ENCODE peak calls at places on chromosomes 6 and 20, in six cellular contexts. One of them, this sample, is unnamed.

GRCh38 chr20:45998761-45999160 is 9.9 kb upstream of the MMP9 start:
- DNase-seq in thyroid gland: no peak
- DNase-seq in esophagus squamous epithelium: no peak
- DNase-seq in cardiac muscle cell: no peak
- DNase-seq in tibial nerve: no peak
- DNase-seq in choroid plexus epithelial cell: no peak
- DNase-seq in this sample: peak; percentile 88

GRCh38 chr6:158849899-158850806 is 31.0 kb upstream of the EZR start:
- DNase-seq in thyroid gland: peak; percentile 31
- DNase-seq in choroid plexus epithelial cell: peak; percentile 81
- DNase-seq in cardiac muscle cell: no peak
- DNase-seq in tibial nerve: no peak
- DNase-seq in esophagus squamous epithelium: no peak
- DNase-seq in this sample: peak; percentile 73

GRCh38 chr6:159089909-159090308 is 45.1 kb upstream of the TAGAP start:
- DNase-seq in thyroid gland: no peak
- DNase-seq in esophagus squamous epithelium: no peak
- DNase-seq in choroid plexus epithelial cell: no peak
- DNase-seq in tibial nerve: no peak
- DNase-seq in cardiac muscle cell: no peak
- DNase-seq in this sample: no peak

GRCh38 chr6:148776321-148776966 is 29.6 kb downstream of the UST start:
- DNase-seq in esophagus squamous epithelium: no peak
- DNase-seq in thyroid gland: no peak
- DNase-seq in tibial nerve: no peak
- DNase-seq in cardiac muscle cell: no peak
- DNase-seq in choroid plexus epithelial cell: peak; percentile 66
- DNase-seq in this sample: peak; percentile 85

GRCh38 chr6:132715204-132715603 is 1.3 kb upstream of the VNN1 start:
- DNase-seq in tibial nerve: no peak
- DNase-seq in thyroid gland: peak; percentile 1
- DNase-seq in esophagus squamous epithelium: no peak
- DNase-seq in choroid plexus epithelial cell: peak; percentile 83
- DNase-seq in cardiac muscle cell: peak; percentile 27
- DNase-seq in this sample: no peak

GRCh38 chr6:151075943-151076555 is 163.7 kb upstream of the AKAP12 start:
- DNase-seq in thyroid gland: no peak
- DNase-seq in tibial nerve: no peak
- DNase-seq in choroid plexus epithelial cell: no peak
- DNase-seq in cardiac muscle cell: no peak
- DNase-seq in esophagus squamous epithelium: no peak
- DNase-seq in this sample: no peak

GRCh38 chr6:146950351-146950835 is 253.8 kb upstream of the STXBP5 start:
- DNase-seq in cardiac muscle cell: no peak
- DNase-seq in thyroid gland: no peak
- DNase-seq in choroid plexus epithelial cell: peak; percentile 29
- DNase-seq in tibial nerve: no peak
- DNase-seq in esophagus squamous epithelium: no peak
- DNase-seq in this sample: peak; percentile 51

GRCh38 chr6:34964564-34964963 is 75.5 kb downstream of the ANKS1A start:
- DNase-seq in cardiac muscle cell: no peak
- DNase-seq in tibial nerve: no peak
- DNase-seq in thyroid gland: no peak
- DNase-seq in choroid plexus epithelial cell: no peak
- DNase-seq in esophagus squamous epithelium: no peak
- DNase-seq in this sample: no peak

GRCh38 chr20:11585752-11586352 is 331.8 kb upstream of the BTBD3 start:
- DNase-seq in thyroid gland: peak; percentile 4
- DNase-seq in esophagus squamous epithelium: no peak
- DNase-seq in tibial nerve: no peak
- DNase-seq in cardiac muscle cell: peak; percentile 29
- DNase-seq in choroid plexus epithelial cell: peak; percentile 64
- DNase-seq in this sample: peak; percentile 22

GRCh38 chr6:148925701-148926100 is 178.9 kb downstream of the UST start:
- DNase-seq in tibial nerve: no peak
- DNase-seq in thyroid gland: no peak
- DNase-seq in choroid plexus epithelial cell: peak; percentile 67
- DNase-seq in cardiac muscle cell: no peak
- DNase-seq in esophagus squamous epithelium: no peak
- DNase-seq in this sample: no peak

GRCh38 chr6:147106759-147107401 is 97.3 kb upstream of the STXBP5 start:
- DNase-seq in tibial nerve: no peak
- DNase-seq in choroid plexus epithelial cell: peak; percentile 82
- DNase-seq in esophagus squamous epithelium: no peak
- DNase-seq in cardiac muscle cell: no peak
- DNase-seq in thyroid gland: no peak
- DNase-seq in this sample: peak; percentile 80

GRCh38 chr6:109790131-109790530 is 99.0 kb downstream of the FIG4 start:
- DNase-seq in esophagus squamous epithelium: no peak
- DNase-seq in cardiac muscle cell: no peak
- DNase-seq in thyroid gland: no peak
- DNase-seq in choroid plexus epithelial cell: peak; percentile 62
- DNase-seq in tibial nerve: no peak
- DNase-seq in this sample: no peak

GRCh38 chr20:32168184-32168910 is 39.2 kb downstream of the PLAGL2 start:
- DNase-seq in cardiac muscle cell: peak; percentile 75
- DNase-seq in choroid plexus epithelial cell: peak; percentile 77
- DNase-seq in tibial nerve: no peak
- DNase-seq in esophagus squamous epithelium: no peak
- DNase-seq in thyroid gland: peak; percentile 8
- DNase-seq in this sample: no peak

GRCh38 chr6:87742106-87742505 is 40.1 kb upstream of the AKIRIN2 start:
- DNase-seq in thyroid gland: no peak
- DNase-seq in esophagus squamous epithelium: no peak
- DNase-seq in tibial nerve: no peak
- DNase-seq in choroid plexus epithelial cell: no peak
- DNase-seq in cardiac muscle cell: no peak
- DNase-seq in this sample: peak; percentile 22

GRCh38 chr6:41289815-41290214 is 3.3 kb upstream of the TREM1 start:
- DNase-seq in choroid plexus epithelial cell: no peak
- DNase-seq in tibial nerve: no peak
- DNase-seq in cardiac muscle cell: peak; percentile 22
- DNase-seq in esophagus squamous epithelium: no peak
- DNase-seq in thyroid gland: no peak
- DNase-seq in this sample: no peak

GRCh38 chr6:24867104-24867703 is 68.5 kb upstream of the ARMH2 start:
- DNase-seq in tibial nerve: no peak
- DNase-seq in choroid plexus epithelial cell: no peak
- DNase-seq in cardiac muscle cell: no peak
- DNase-seq in esophagus squamous epithelium: no peak
- DNase-seq in thyroid gland: no peak
- DNase-seq in this sample: no peak

GRCh38 chr6:25218346-25218745 is 60.8 kb upstream of the CARMIL1 start:
- DNase-seq in choroid plexus epithelial cell: no peak
- DNase-seq in thyroid gland: no peak
- DNase-seq in cardiac muscle cell: no peak
- DNase-seq in esophagus squamous epithelium: no peak
- DNase-seq in tibial nerve: no peak
- DNase-seq in this sample: no peak

GRCh38 chr6:138007014-138007472 is 100.2 kb downstream of the PERP start:
- DNase-seq in thyroid gland: peak; percentile 56
- DNase-seq in choroid plexus epithelial cell: peak; percentile 42
- DNase-seq in cardiac muscle cell: peak; percentile 30
- DNase-seq in esophagus squamous epithelium: no peak
- DNase-seq in tibial nerve: no peak
- DNase-seq in this sample: peak; percentile 62

GRCh38 chr20:45032781-45033180 is 66.5 kb downstream of the STK4 start:
- DNase-seq in thyroid gland: no peak
- DNase-seq in esophagus squamous epithelium: no peak
- DNase-seq in tibial nerve: no peak
- DNase-seq in choroid plexus epithelial cell: no peak
- DNase-seq in cardiac muscle cell: no peak
- DNase-seq in this sample: no peak

GRCh38 chr6:82362868-82363267 is 749 bp upstream of the TPBG start:
- DNase-seq in esophagus squamous epithelium: no peak
- DNase-seq in cardiac muscle cell: no peak
- DNase-seq in choroid plexus epithelial cell: peak; percentile 55
- DNase-seq in tibial nerve: no peak
- DNase-seq in thyroid gland: no peak
- DNase-seq in this sample: no peak

GRCh38 chr6:2853766-2854393 is 12.2 kb upstream of the SERPINB1 start:
- DNase-seq in esophagus squamous epithelium: no peak
- DNase-seq in cardiac muscle cell: no peak
- DNase-seq in thyroid gland: peak; percentile 14
- DNase-seq in choroid plexus epithelial cell: peak; percentile 78
- DNase-seq in tibial nerve: no peak
- DNase-seq in this sample: peak; percentile 83

DNA sequence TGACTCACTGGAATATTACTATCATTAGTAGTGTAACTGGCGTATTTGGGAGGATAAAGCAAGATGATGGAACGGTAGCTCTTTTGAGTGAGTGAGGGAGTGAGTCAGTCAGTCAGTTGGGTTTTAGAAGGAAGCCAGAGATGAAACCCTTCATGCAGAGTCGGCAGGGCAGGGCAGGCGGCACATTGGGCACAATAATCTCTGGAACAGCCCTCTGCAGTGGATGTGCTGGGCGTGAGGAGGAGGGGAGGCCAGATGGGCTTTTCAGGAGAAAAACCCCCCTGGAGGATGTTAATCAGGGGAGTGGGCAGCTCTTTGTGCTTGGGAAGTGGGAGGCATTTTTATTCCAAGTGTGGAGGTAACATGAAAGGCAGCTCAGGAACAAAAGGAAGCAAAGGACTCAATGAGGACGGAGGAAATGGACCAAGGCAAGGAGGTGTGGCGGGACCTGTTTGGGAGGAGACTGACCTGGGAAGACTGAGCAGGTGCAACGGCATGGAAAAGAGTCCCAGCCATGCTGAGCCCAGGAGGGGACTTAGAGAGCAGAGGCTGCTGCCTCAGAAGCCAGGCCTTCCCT is 171.3 kb downstream of the ZDHHC14 start:
- DNase-seq in cardiac muscle cell: no peak
- DNase-seq in thyroid gland: no peak
- DNase-seq in esophagus squamous epithelium: no peak
- DNase-seq in choroid plexus epithelial cell: no peak
- DNase-seq in tibial nerve: no peak
- DNase-seq in this sample: no peak
- H3K4me3 ChIP-seq in cardiac muscle cell: no peak overlapping the region
- H3K4me3 ChIP-seq in thyroid gland: no peak overlapping the region
- H3K4me3 ChIP-seq in esophagus squamous epithelium: no peak overlapping the region
- H3K4me3 ChIP-seq in choroid plexus epithelial cell: no peak overlapping the region
- H3K4me3 ChIP-seq in tibial nerve: no peak overlapping the region
- H3K4me3 ChIP-seq in this sample: no peak overlapping the region

GRCh38 chr20:57482796-57483195 is 42.1 kb downstream of the CTCFL start:
- DNase-seq in tibial nerve: no peak
- DNase-seq in esophagus squamous epithelium: no peak
- DNase-seq in thyroid gland: no peak
- DNase-seq in cardiac muscle cell: no peak
- DNase-seq in choroid plexus epithelial cell: no peak
- DNase-seq in this sample: no peak
- H3K4me3 ChIP-seq in tibial nerve: no peak overlapping the region
- H3K4me3 ChIP-seq in esophagus squamous epithelium: no peak overlapping the region
- H3K4me3 ChIP-seq in thyroid gland: no peak overlapping the region
- H3K4me3 ChIP-seq in cardiac muscle cell: no peak overlapping the region
- H3K4me3 ChIP-seq in choroid plexus epithelial cell: no peak overlapping the region
- H3K4me3 ChIP-seq in this sample: no peak overlapping the region

GRCh38 chr6:16849280-16850210 is 88.3 kb upstream of the ATXN1 start:
- DNase-seq in esophagus squamous epithelium: no peak
- DNase-seq in cardiac muscle cell: no peak
- DNase-seq in thyroid gland: no peak
- DNase-seq in choroid plexus epithelial cell: peak; percentile 73
- DNase-seq in tibial nerve: no peak
- DNase-seq in this sample: peak; percentile 92
- H3K4me3 ChIP-seq in esophagus squamous epithelium: no peak overlapping the region
- H3K4me3 ChIP-seq in cardiac muscle cell: no peak overlapping the region
- H3K4me3 ChIP-seq in thyroid gland: no peak overlapping the region
- H3K4me3 ChIP-seq in choroid plexus epithelial cell: no peak overlapping the region
- H3K4me3 ChIP-seq in tibial nerve: no peak overlapping the region
- H3K4me3 ChIP-seq in this sample: peak overlapping the region; percentile 30

DNA sequence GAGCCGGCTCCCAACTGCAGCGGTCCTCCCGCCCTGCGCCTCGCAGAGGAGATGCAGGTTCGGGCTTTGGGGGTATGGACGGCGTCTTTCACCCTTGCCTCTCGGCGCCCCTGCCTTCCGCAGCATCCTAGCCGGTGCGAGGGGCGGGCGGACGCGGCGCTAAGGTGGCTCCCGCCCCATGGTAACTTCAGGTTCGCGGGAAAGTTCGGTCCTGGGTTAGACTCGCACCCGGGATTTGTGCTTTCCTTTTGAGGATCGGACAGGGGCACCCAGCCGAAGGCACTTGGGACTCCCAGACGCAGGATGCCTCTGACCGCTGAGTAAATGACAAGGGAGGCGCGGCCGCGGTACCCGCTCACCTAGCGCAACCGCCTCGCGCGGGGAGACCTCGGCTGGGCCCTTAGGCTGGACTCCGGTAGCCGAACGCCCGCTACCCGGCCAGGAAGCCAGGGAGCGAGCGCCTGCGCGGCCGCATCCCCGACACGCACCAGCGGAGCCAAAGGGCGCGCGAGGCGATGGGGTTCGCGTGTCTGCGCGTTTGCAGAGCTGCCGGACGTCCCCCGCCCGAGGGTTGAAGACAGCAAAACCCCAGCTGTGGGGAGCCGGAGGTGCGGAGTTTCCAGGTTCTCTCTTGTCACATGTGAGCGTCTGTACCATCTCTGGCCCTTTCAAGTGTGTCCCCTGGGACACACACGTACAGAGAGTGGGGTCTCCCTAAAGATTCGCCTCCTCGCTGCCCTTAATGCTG is 1.1 kb downstream of the RSPO3 start:
- DNase-seq in cardiac muscle cell: peak; percentile 42
- DNase-seq in tibial nerve: no peak
- DNase-seq in choroid plexus epithelial cell: no peak
- DNase-seq in esophagus squamous epithelium: no peak
- DNase-seq in thyroid gland: peak; percentile 24
- DNase-seq in this sample: peak; percentile 12
- H3K4me3 ChIP-seq in cardiac muscle cell: peak overlapping the region; percentile 79
- H3K4me3 ChIP-seq in tibial nerve: peak overlapping the region; percentile 54
- H3K4me3 ChIP-seq in choroid plexus epithelial cell: peak overlapping the region; percentile 59
- H3K4me3 ChIP-seq in esophagus squamous epithelium: peak overlapping the region; percentile 31
- H3K4me3 ChIP-seq in thyroid gland: peak overlapping the region; percentile 28
- H3K4me3 ChIP-seq in this sample: no peak overlapping the region

GRCh38 chr20:20668639-20669038 is 43.8 kb downstream of the RALGAPA2 start:
- DNase-seq in esophagus squamous epithelium: no peak
- DNase-seq in choroid plexus epithelial cell: peak; percentile 52
- DNase-seq in thyroid gland: no peak
- DNase-seq in tibial nerve: no peak
- DNase-seq in cardiac muscle cell: no peak
- DNase-seq in this sample: peak; percentile 81
- H3K4me3 ChIP-seq in esophagus squamous epithelium: no peak overlapping the region
- H3K4me3 ChIP-seq in choroid plexus epithelial cell: no peak overlapping the region
- H3K4me3 ChIP-seq in thyroid gland: no peak overlapping the region
- H3K4me3 ChIP-seq in tibial nerve: no peak overlapping the region
- H3K4me3 ChIP-seq in cardiac muscle cell: no peak overlapping the region
- H3K4me3 ChIP-seq in this sample: no peak overlapping the region

DNA sequence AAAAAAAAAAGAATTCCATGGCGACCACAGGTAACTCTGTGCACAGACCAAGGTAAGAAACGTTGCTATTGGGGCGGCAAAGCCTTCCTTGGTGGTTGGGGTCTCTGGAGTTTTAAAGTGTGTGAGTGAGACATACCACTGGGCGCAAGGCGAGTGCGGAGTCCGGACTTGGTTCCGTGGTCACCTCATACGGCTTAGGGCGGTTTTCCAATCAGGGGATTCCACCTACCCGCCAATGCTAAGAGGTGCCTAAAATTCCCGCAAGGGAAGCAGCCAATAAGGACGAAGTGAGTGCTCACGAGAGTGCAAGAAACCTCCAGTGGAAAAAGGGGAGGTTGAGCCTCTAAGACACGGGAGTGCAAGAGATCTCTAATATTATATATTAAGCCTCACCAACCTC is 68.6 kb upstream of the PRSS16 start:
- DNase-seq in tibial nerve: no peak
- DNase-seq in choroid plexus epithelial cell: no peak
- DNase-seq in cardiac muscle cell: no peak
- DNase-seq in thyroid gland: no peak
- DNase-seq in esophagus squamous epithelium: no peak
- DNase-seq in this sample: no peak
- H3K4me3 ChIP-seq in tibial nerve: peak overlapping the region; percentile 90
- H3K4me3 ChIP-seq in choroid plexus epithelial cell: peak overlapping the region; percentile 94
- H3K4me3 ChIP-seq in cardiac muscle cell: peak overlapping the region; percentile 63
- H3K4me3 ChIP-seq in thyroid gland: peak overlapping the region; percentile 60
- H3K4me3 ChIP-seq in esophagus squamous epithelium: no peak overlapping the region
- H3K4me3 ChIP-seq in this sample: no peak overlapping the region